ENCODE peak calls at places on chromosomes 13 and 19, in nine cellular contexts. One of them, this sample, is unnamed.
A peak's percentile ranks its signal among the peaks of the same experiment; 100 is the strongest.

GRCh38 chr13:110922506-110922905 is 7.6 kb upstream of the ANKRD10 start:
- DNase-seq in progenitor cell of endocrine pancreas: no peak
- DNase-seq in GM12891: no peak
- DNase-seq in A549: no peak
- DNase-seq in iris pigment epithelial cell: no peak
- DNase-seq in stimulated activated CD4-positive, alpha-beta T cell treated with anti-CD3 and anti-CD28 coated beads, TNF-alpha, amount 100 ng/mL, for 48 hours: no peak
- DNase-seq in hepatic stellate cell: no peak
- DNase-seq in NCI-H2081: no peak
- DNase-seq in fibroblast of the aortic adventitia: no peak
- DNase-seq in this sample: no peak

GRCh38 chr13:59823495-59823894 is 340.2 kb downstream of the DIAPH3 start:
- DNase-seq in iris pigment epithelial cell: peak; percentile 84
- DNase-seq in A549: no peak
- DNase-seq in GM12891: no peak
- DNase-seq in stimulated activated CD4-positive, alpha-beta T cell treated with anti-CD3 and anti-CD28 coated beads, TNF-alpha, amount 100 ng/mL, for 48 hours: no peak
- DNase-seq in NCI-H2081: no peak
- DNase-seq in progenitor cell of endocrine pancreas: no peak
- DNase-seq in hepatic stellate cell: peak; percentile 4
- DNase-seq in fibroblast of the aortic adventitia: peak; percentile 48
- DNase-seq in this sample: peak; percentile 48

GRCh38 chr19:38869836-38870607 is 8.1 kb downstream of the RINL start:
- DNase-seq in NCI-H2081: peak; percentile 76
- DNase-seq in A549: peak; percentile 93
- DNase-seq in iris pigment epithelial cell: peak; percentile 41
- DNase-seq in fibroblast of the aortic adventitia: peak; percentile 55
- DNase-seq in progenitor cell of endocrine pancreas: peak; percentile 76
- DNase-seq in hepatic stellate cell: peak; percentile 73
- DNase-seq in stimulated activated CD4-positive, alpha-beta T cell treated with anti-CD3 and anti-CD28 coated beads, TNF-alpha, amount 100 ng/mL, for 48 hours: peak; percentile 87
- DNase-seq in GM12891: peak; percentile 91
- DNase-seq in this sample: peak; percentile 78

GRCh38 chr19:53865918-53866696 is 1.6 kb upstream of the MYADM start:
- DNase-seq in progenitor cell of endocrine pancreas: no peak
- DNase-seq in GM12891: no peak
- DNase-seq in fibroblast of the aortic adventitia: peak; percentile 68
- DNase-seq in iris pigment epithelial cell: peak; percentile 47
- DNase-seq in hepatic stellate cell: peak; percentile 79
- DNase-seq in NCI-H2081: no peak
- DNase-seq in stimulated activated CD4-positive, alpha-beta T cell treated with anti-CD3 and anti-CD28 coated beads, TNF-alpha, amount 100 ng/mL, for 48 hours: peak; percentile 33
- DNase-seq in A549: peak; percentile 78
- DNase-seq in this sample: peak; percentile 81

GRCh38 chr19:42113641-42114348 is 18.5 kb downstream of the POU2F2 start:
- DNase-seq in GM12891: no peak
- DNase-seq in hepatic stellate cell: peak; percentile 96
- DNase-seq in progenitor cell of endocrine pancreas: no peak
- DNase-seq in fibroblast of the aortic adventitia: peak; percentile 94
- DNase-seq in NCI-H2081: no peak
- DNase-seq in A549: peak; percentile 97
- DNase-seq in iris pigment epithelial cell: peak; percentile 97
- DNase-seq in stimulated activated CD4-positive, alpha-beta T cell treated with anti-CD3 and anti-CD28 coated beads, TNF-alpha, amount 100 ng/mL, for 48 hours: no peak
- DNase-seq in this sample: peak; percentile 96

GRCh38 chr13:42553098-42554046 is 20.6 kb upstream of the TNFSF11 start:
- DNase-seq in progenitor cell of endocrine pancreas: no peak
- DNase-seq in hepatic stellate cell: peak; percentile 16
- DNase-seq in NCI-H2081: no peak
- DNase-seq in GM12891: no peak
- DNase-seq in fibroblast of the aortic adventitia: peak; percentile 66
- DNase-seq in stimulated activated CD4-positive, alpha-beta T cell treated with anti-CD3 and anti-CD28 coated beads, TNF-alpha, amount 100 ng/mL, for 48 hours: no peak
- DNase-seq in A549: no peak
- DNase-seq in iris pigment epithelial cell: peak; percentile 93
- DNase-seq in this sample: no peak

GRCh38 chr13:78228940-78229339 is 310.3 kb upstream of the EDNRB start:
- DNase-seq in fibroblast of the aortic adventitia: no peak
- DNase-seq in NCI-H2081: no peak
- DNase-seq in progenitor cell of endocrine pancreas: no peak
- DNase-seq in stimulated activated CD4-positive, alpha-beta T cell treated with anti-CD3 and anti-CD28 coated beads, TNF-alpha, amount 100 ng/mL, for 48 hours: no peak
- DNase-seq in GM12891: no peak
- DNase-seq in iris pigment epithelial cell: no peak
- DNase-seq in A549: no peak
- DNase-seq in hepatic stellate cell: no peak
- DNase-seq in this sample: no peak

GRCh38 chr13:31225998-31226675 is 26.4 kb downstream of the B3GLCT start:
- DNase-seq in stimulated activated CD4-positive, alpha-beta T cell treated with anti-CD3 and anti-CD28 coated beads, TNF-alpha, amount 100 ng/mL, for 48 hours: no peak
- DNase-seq in A549: no peak
- DNase-seq in NCI-H2081: no peak
- DNase-seq in hepatic stellate cell: no peak
- DNase-seq in fibroblast of the aortic adventitia: no peak
- DNase-seq in GM12891: no peak
- DNase-seq in progenitor cell of endocrine pancreas: no peak
- DNase-seq in iris pigment epithelial cell: no peak
- DNase-seq in this sample: no peak

GRCh38 chr19:42563352-42564210 is 31.1 kb downstream of the CEACAM8 start:
- DNase-seq in stimulated activated CD4-positive, alpha-beta T cell treated with anti-CD3 and anti-CD28 coated beads, TNF-alpha, amount 100 ng/mL, for 48 hours: no peak
- DNase-seq in hepatic stellate cell: peak; percentile 60
- DNase-seq in NCI-H2081: no peak
- DNase-seq in progenitor cell of endocrine pancreas: no peak
- DNase-seq in GM12891: peak; percentile 33
- DNase-seq in A549: peak; percentile 95
- DNase-seq in iris pigment epithelial cell: peak; percentile 55
- DNase-seq in fibroblast of the aortic adventitia: peak; percentile 48
- DNase-seq in this sample: peak; percentile 78

GRCh38 chr19:8512991-8513686 is 828 bp downstream of the ZNF414 start:
- DNase-seq in A549: no peak
- DNase-seq in NCI-H2081: no peak
- DNase-seq in fibroblast of the aortic adventitia: no peak
- DNase-seq in hepatic stellate cell: no peak
- DNase-seq in progenitor cell of endocrine pancreas: no peak
- DNase-seq in stimulated activated CD4-positive, alpha-beta T cell treated with anti-CD3 and anti-CD28 coated beads, TNF-alpha, amount 100 ng/mL, for 48 hours: no peak
- DNase-seq in GM12891: no peak
- DNase-seq in iris pigment epithelial cell: no peak
- DNase-seq in this sample: no peak

GRCh38 chr19:44647144-44647543 is 3.4 kb downstream of the PVR start:
- DNase-seq in progenitor cell of endocrine pancreas: no peak
- DNase-seq in fibroblast of the aortic adventitia: no peak
- DNase-seq in GM12891: no peak
- DNase-seq in iris pigment epithelial cell: no peak
- DNase-seq in hepatic stellate cell: no peak
- DNase-seq in A549: no peak
- DNase-seq in NCI-H2081: no peak
- DNase-seq in stimulated activated CD4-positive, alpha-beta T cell treated with anti-CD3 and anti-CD28 coated beads, TNF-alpha, amount 100 ng/mL, for 48 hours: no peak
- DNase-seq in this sample: no peak

This sample was measured in AG08395.